ENCODE peak calls at places on chromosomes 4 and X, in four cellular contexts. One of them, this sample, is unnamed.
A peak's percentile ranks its signal among the peaks of the same experiment; 100 is the strongest.

GRCh38 chrX:80841259-80841658 is 31.6 kb upstream of the BRWD3 start:
- DNase-seq in fibroblast of lung: no peak
- DNase-seq in GM23248: no peak
- DNase-seq in PC-3: no peak
- DNase-seq in this sample: no peak

GRCh38 chrX:106802063-106802387 is 448 bp upstream of the TBC1D8B start:
- DNase-seq in fibroblast of lung: no peak
- DNase-seq in GM23248: peak; percentile 56
- DNase-seq in PC-3: no peak
- DNase-seq in this sample: no peak

GRCh38 chr4:24559032-24559821 is 25.1 kb downstream of the DHX15 start:
- DNase-seq in fibroblast of lung: no peak
- DNase-seq in GM23248: peak; percentile 51
- DNase-seq in PC-3: peak; percentile 40
- DNase-seq in this sample: no peak

GRCh38 chr4:36997727-36998126 is 246.8 kb upstream of the NWD2 start:
- DNase-seq in fibroblast of lung: no peak
- DNase-seq in GM23248: no peak
- DNase-seq in PC-3: peak; percentile 44
- DNase-seq in this sample: no peak

GRCh38 chrX:345020-345925 is 26.7 kb upstream of the GTPBP6 start:
- DNase-seq in fibroblast of lung: no peak
- DNase-seq in GM23248: no peak
- DNase-seq in PC-3: no peak
- DNase-seq in this sample: no peak

GRCh38 chr4:118729287-118730286 is 44.4 kb downstream of the METTL14 start:
- DNase-seq in fibroblast of lung: peak; percentile 78
- DNase-seq in GM23248: peak; percentile 84
- DNase-seq in PC-3: no peak
- DNase-seq in this sample: no peak

GRCh38 chr4:4666187-4666586 is 124.3 kb upstream of the STX18 start:
- DNase-seq in fibroblast of lung: no peak
- DNase-seq in GM23248: no peak
- DNase-seq in PC-3: no peak
- DNase-seq in this sample: no peak

GRCh38 chr4:3417448-3417847 is 24.3 kb upstream of the HGFAC start:
- DNase-seq in fibroblast of lung: no peak
- DNase-seq in GM23248: no peak
- DNase-seq in PC-3: no peak
- DNase-seq in this sample: no peak

GRCh38 chr4:7189475-7190277 is 2.7 kb upstream of the SORCS2 start:
- DNase-seq in fibroblast of lung: no peak
- DNase-seq in GM23248: no peak
- DNase-seq in PC-3: peak; percentile 59
- DNase-seq in this sample: no peak

GRCh38 chrX:45771560-45772340 is 571.1 kb upstream of the DIPK2B start:
- DNase-seq in fibroblast of lung: peak; percentile 81
- DNase-seq in GM23248: peak; percentile 83
- DNase-seq in PC-3: peak; percentile 64
- DNase-seq in this sample: no peak

GRCh38 chrX:45771114-45771513 is 570.4 kb upstream of the DIPK2B start:
- DNase-seq in fibroblast of lung: peak; percentile 94
- DNase-seq in GM23248: peak; percentile 91
- DNase-seq in PC-3: peak; percentile 96
- DNase-seq in this sample: peak; percentile 93

GRCh38 chrX:45774961-45775360 is 574.3 kb upstream of the DIPK2B start:
- DNase-seq in fibroblast of lung: peak; percentile 76
- DNase-seq in GM23248: peak; percentile 88
- DNase-seq in PC-3: peak; percentile 89
- DNase-seq in this sample: no peak

GRCh38 chrX:45778621-45779020 is 577.9 kb upstream of the DIPK2B start:
- DNase-seq in fibroblast of lung: no peak
- DNase-seq in GM23248: peak; percentile 50
- DNase-seq in PC-3: no peak
- DNase-seq in this sample: no peak

GRCh38 chrX:45775462-45775861 is 574.8 kb upstream of the DIPK2B start:
- DNase-seq in fibroblast of lung: peak; percentile 65
- DNase-seq in GM23248: peak; percentile 87
- DNase-seq in PC-3: peak; percentile 92
- DNase-seq in this sample: peak; percentile 95
- H3K79me2 ChIP-seq in fibroblast of lung: peaks cover 85% of the 10 kb centered on the region
- H3K79me2 ChIP-seq in GM23248: peaks cover 84% of the 10 kb centered on the region
- H3K79me2 ChIP-seq in PC-3: peaks cover 95% of the 10 kb centered on the region
- H3K79me2 ChIP-seq in this sample: peaks cover 70% of the 10 kb centered on the region

DNA sequence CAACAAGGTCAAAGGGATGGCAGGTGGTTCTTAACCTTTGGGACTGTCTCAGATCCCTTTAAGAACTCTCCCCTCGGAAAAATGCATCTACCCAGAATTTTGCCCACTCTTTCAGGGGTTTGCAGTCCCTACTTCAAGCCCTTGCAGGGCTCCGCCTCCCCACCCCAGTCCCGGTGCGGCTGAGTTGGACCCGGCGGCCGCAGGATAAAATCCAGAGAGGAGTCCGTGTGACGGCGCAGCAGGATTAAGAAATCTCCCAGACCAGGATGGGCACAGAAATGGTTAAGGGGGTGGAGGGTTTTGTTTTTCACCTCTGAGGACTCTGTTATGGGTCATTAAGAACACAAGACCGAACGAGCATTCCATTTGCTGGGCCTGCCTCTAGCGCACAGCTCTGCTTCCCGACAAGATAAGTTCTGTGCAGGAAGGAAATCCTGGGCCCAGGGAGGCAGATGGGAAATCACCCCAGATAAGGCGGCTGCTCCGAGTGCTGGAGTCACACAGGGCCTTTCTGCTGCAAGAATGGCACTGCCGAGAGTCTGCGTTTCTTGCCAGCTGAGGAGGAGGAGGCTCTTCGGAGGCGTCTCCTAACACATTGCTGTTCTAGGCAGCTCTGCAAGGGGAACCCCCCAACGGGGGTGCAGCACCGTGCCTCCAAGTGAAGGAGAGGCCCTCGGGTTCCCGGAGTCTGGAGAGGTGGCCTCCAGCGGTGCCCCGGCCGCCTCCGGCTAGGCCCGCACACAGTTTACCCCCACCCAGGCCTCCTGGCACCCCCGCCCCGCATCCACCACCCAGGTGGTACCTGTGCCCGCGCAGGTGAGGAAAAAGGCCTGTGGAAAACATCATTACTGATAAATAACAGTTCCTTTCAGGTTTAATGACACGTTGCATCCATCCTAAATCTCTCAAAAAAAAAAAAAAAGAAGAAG is 277.6 kb downstream of the BCOR start:
- DNase-seq in fibroblast of lung: no peak
- DNase-seq in GM23248: no peak
- DNase-seq in PC-3: no peak
- DNase-seq in this sample: no peak
- TF ChIP-seq EZH2 in fibroblast of lung: no peak
- TF ChIP-seq EZH2 in GM23248: no peak
- TF ChIP-seq EZH2 in PC-3: no peak
- TF ChIP-seq EZH2 in this sample: no peak

DNA sequence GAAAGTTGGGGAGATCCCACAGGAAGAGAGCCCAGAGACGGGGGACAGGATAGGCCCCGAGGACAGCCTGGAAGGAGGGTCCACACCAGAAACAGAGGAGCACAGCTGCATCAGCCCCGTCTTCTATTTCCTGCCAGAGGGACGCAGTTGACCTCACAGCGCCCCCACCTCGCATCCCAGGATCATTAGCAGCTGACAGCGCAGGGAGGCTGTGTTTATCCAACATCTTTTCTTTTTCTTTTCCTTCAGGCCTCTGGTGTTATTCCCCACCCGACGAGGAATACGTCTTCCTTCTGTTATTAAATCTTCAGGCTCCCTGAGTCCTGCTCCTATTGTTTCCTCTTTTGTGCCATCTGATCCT is 75.4 kb downstream of the DCHS2 start:
- DNase-seq in fibroblast of lung: peak; percentile 1
- DNase-seq in GM23248: peak; percentile 4
- DNase-seq in PC-3: no peak
- DNase-seq in this sample: no peak
- H3K9ac ChIP-seq in fibroblast of lung: no peak overlapping the region
- H3K9ac ChIP-seq in GM23248: peak overlapping the region; percentile 42
- H3K9ac ChIP-seq in PC-3: no peak overlapping the region
- H3K9ac ChIP-seq in this sample: peak overlapping the region; percentile 39

DNA sequence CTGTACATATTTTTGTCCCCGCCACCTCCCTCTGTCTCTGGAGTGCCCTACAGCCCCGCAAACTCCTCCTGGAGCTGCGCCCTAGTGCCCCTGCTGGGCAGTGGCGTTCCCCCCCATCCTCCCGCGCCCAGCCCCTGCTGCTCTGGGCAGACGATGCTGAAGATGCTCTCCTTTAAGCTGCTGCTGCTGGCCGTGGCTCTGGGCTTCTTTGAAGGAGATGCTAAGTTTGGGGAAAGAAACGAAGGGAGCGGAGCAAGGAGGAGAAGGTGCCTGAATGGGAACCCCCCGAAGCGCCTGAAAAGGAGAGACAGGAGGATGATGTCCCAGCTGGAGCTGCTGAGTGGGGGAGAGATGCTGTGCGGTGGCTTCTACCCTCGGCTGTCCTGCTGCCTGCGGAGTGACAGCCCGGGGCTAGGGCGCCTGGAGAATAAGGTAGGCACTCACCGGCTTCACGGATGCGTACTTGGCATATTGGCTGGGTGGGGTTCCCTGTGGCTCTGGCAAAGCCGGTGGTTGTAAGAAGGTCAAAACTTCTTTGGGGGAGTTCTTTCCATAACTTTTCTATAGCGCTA is 653 bp downstream of the HHIP start:
- DNase-seq in fibroblast of lung: no peak
- DNase-seq in GM23248: peak; percentile 33
- DNase-seq in PC-3: no peak
- DNase-seq in this sample: no peak
- H3K79me2 ChIP-seq in fibroblast of lung: no peaks in the 10 kb centered on the region
- H3K79me2 ChIP-seq in GM23248: no peaks in the 10 kb centered on the region
- H3K79me2 ChIP-seq in PC-3: no peaks in the 10 kb centered on the region
- H3K79me2 ChIP-seq in this sample: no peaks in the 10 kb centered on the region

DNA sequence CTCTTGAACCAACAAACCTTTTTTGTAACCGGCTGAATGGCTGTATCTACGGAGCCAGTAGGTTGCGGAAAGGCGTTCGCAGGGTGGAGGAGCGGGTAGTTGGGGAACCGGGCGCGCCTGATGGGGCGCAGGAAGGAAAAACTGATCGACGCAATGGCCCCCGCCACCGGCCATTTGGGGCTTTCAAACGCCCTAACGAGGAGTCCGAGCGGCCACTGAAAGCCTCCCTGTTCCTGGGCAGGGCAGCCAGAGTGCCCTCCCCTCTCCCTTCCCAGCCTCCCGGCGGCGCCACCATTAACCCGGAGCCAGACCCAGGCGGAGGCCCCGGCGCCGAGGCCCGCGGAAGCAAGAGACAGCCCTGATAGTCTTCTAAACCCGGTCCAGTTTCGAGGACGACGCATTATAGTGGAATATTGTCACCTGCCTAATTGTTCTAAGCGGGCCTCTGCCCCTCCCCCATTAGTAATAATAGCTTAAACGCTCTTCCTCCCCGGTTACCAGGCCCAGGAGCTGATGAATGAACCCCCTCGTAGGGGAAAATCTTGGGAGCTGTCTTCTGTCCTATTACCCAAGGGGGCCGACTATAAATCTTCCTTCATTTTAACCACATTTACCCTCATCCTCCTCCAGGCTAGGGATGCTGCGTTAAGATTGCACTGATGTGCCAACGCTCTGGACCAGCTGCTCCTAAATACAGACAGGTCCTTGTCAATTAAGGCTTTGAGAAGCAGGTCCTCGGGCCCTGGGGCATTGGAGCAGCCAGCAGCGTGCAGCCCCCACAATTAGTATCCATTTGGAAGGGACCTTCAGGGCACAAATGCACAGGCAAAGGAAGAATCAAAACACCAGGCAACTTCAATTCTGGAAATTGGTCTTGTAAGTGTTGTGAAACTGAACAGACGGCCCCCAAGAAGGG is 61.6 kb upstream of the TMEM33 start:
- DNase-seq in fibroblast of lung: no peak
- DNase-seq in GM23248: no peak
- DNase-seq in PC-3: no peak
- DNase-seq in this sample: no peak
- TF ChIP-seq EZH2 in fibroblast of lung: peak; percentile 2
- TF ChIP-seq EZH2 in GM23248: no peak
- TF ChIP-seq EZH2 in PC-3: no peak
- TF ChIP-seq EZH2 in this sample: peak; percentile 77

GRCh38 chrX:136183917-136184316 is 36.6 kb downstream of the FHL1 start:
- DNase-seq in fibroblast of lung: peak; percentile 65
- DNase-seq in GM23248: peak; percentile 36
- DNase-seq in PC-3: no peak
- DNase-seq in this sample: no peak

GRCh38 chrX:136185409-136186022 is 38.2 kb downstream of the FHL1 start:
- DNase-seq in fibroblast of lung: peak; percentile 63
- DNase-seq in GM23248: peak; percentile 71
- DNase-seq in PC-3: peak; percentile 41
- DNase-seq in this sample: no peak

GRCh38 chrX:136189222-136189621 is 41.9 kb downstream of the FHL1 start:
- DNase-seq in fibroblast of lung: no peak
- DNase-seq in GM23248: no peak
- DNase-seq in PC-3: no peak
- DNase-seq in this sample: no peak

GRCh38 chrX:136183175-136183574 is 35.8 kb downstream of the FHL1 start:
- DNase-seq in fibroblast of lung: no peak
- DNase-seq in GM23248: no peak
- DNase-seq in PC-3: no peak
- DNase-seq in this sample: no peak

DNA sequence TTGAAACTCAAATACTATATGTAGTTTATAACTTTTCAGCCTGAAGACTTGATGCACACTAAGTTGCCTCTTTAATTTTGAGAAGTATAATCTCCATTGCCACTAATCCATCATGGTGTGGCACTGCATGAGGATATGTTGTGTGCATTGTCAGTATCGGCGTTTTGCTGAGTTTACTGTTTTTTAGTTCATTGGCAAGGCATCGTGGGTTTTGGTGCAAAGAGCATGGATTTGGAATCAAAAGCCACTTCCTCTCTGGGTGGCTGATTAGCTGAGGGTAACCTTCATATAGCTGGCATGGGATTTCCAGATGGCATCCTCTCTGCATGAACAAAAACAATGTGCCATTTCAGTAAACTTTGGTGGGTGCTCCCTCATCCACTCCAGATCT is 38.7 kb downstream of the FHL1 start:
- DNase-seq in fibroblast of lung: no peak
- DNase-seq in GM23248: no peak
- DNase-seq in PC-3: no peak
- DNase-seq in this sample: no peak
- H3K9ac ChIP-seq in fibroblast of lung: no peak overlapping the region
- H3K9ac ChIP-seq in GM23248: no peak overlapping the region
- H3K9ac ChIP-seq in PC-3: no peak overlapping the region
- H3K9ac ChIP-seq in this sample: no peak overlapping the region